ENCODE peak calls at places on chromosomes 4 and X, in four cellular contexts. D is left lung, R is heart right ventricle, M is thoracic aorta. G is an unnamed sample.

GRCh38 chrX:64758047-64758446 is 218.2 kb downstream of the ZC4H2 start:
- DNase-seq in R (no peak), M (no peak), D (no peak), G (no peak)

GRCh38 chrX:102599950-102600579 is 750 bp downstream of the ARMCX5 start:
- DNase-seq in R (no peak), D (no peak), M (no peak), G (no peak)

GRCh38 chrX:103215768-103216085 is 819 bp downstream of the BEX4 start:
- DNase-seq in D (no peak), M (no peak), R (no peak), G (no peak)

GRCh38 chr4:187480146-187481145 is 515.1 kb upstream of the ZFP42 start:
- DNase-seq in D (no peak), M (no peak), R (no peak), G (no peak)

GRCh38 chrX:13059676-13060499 is 15.5 kb upstream of the FAM9C start:
- DNase-seq in R (no peak), D (no peak), M (no peak), G (no peak)

GRCh38 chr4:144732584-144733130 is 86.7 kb downstream of the HHIP start:
- DNase-seq in D (no peak), R (no peak), M (no peak), G (no peak)

GRCh38 chr4:153731239-153731638 is 28.6 kb downstream of the RNF175 start:
- DNase-seq in D (no peak), M (no peak), R (no peak), G (no peak)

GRCh38 chr4:183960021-183960420 is 54.9 kb downstream of the STOX2 start:
- DNase-seq in M (no peak), R (peak; percentile 21), D (no peak), G (peak; percentile 92)

GRCh38 chrX:47217121-47217851 is 1.2 kb upstream of the CDK16 start:
- DNase-seq in M (no peak), D (peak; percentile 94), R (no peak), G (no peak)

GRCh38 chr4:13701937-13702446 is 74.5 kb upstream of the BOD1L1 start:
- DNase-seq in D (no peak), M (no peak), R (no peak), G (no peak)

GRCh38 chr4:131366724-131367123 is 1782.4 kb upstream of the PCDH10 start:
- DNase-seq in M (no peak), D (no peak), R (no peak), G (no peak)

GRCh38 chr4:87363552-87363951 is 27.4 kb downstream of the HSD17B11 start:
- DNase-seq in M (no peak), R (no peak), D (no peak), G (no peak)

GRCh38 chr4:124953059-124953850 is 240.7 kb upstream of the ANKRD50 start:
- DNase-seq in D (no peak), R (no peak), M (no peak), G (no peak)

GRCh38 chr4:17111436-17111835 is 213.0 kb upstream of the LDB2 start:
- DNase-seq in M (no peak), D (no peak), R (no peak), G (no peak)

GRCh38 chrX:9670136-9670905 is 95.3 kb downstream of the GPR143 start:
- DNase-seq in R (no peak), D (no peak), M (no peak), G (no peak)

GRCh38 chrX:122572461-122572860 is 611.6 kb upstream of the GRIA3 start:
- DNase-seq in M (no peak), D (no peak), R (no peak), G (no peak)

GRCh38 chr4:137376312-137376711 is 156.0 kb downstream of the PCDH18 start:
- DNase-seq in M (no peak), D (no peak), R (no peak), G (no peak)

GRCh38 chr4:140673729-140674128 is 82.5 kb downstream of the TBC1D9 start:
- DNase-seq in D (no peak), R (no peak), M (no peak), G (no peak)

GRCh38 chrX:118603981-118604380 is 108.4 kb downstream of the DOCK11 start:
- DNase-seq in R (no peak), D (no peak), M (no peak), G (no peak)

GRCh38 chr4:121688696-121689095 is 8.1 kb downstream of the ANXA5 start:
- DNase-seq in M (no peak), D (no peak), R (no peak), G (no peak)

GRCh38 chr4:109764785-109765419 is 35.0 kb upstream of the PLA2G12A start:
- DNase-seq in D (no peak), M (no peak), R (no peak), G (no peak)

GRCh38 chr4:7719354-7720174 is 220.1 kb downstream of the AFAP1 start:
- DNase-seq in R (peak; percentile 72), D (peak; percentile 86), M (no peak), G (peak; percentile 29)

GRCh38 chr4:115456228-115456627 is 342.8 kb upstream of the NDST4 start:
- DNase-seq in R (no peak), D (no peak), M (no peak), G (no peak)

GRCh38 chr4:38133711-38134480 is 173.7 kb downstream of the PTTG2 start:
- DNase-seq in D (no peak), M (no peak), R (no peak), G (no peak)

GRCh38 chr4:3523146-3523627 is 9.0 kb downstream of the LRPAP1 start:
- DNase-seq in R (no peak), M (no peak), D (no peak), G (no peak)

GRCh38 chr4:1368421-1369090 is 21.5 kb downstream of the UVSSA start:
- DNase-seq in D (peak; percentile 71), M (no peak), R (no peak), G (no peak)

GRCh38 chr4:15366660-15367059 is 61.2 kb upstream of the C1QTNF7 start:
- DNase-seq in D (no peak), R (no peak), M (no peak), G (no peak)

GRCh38 chr4:59571805-59572430 is 1628.2 kb upstream of the ADGRL3 start:
- DNase-seq in R (no peak), M (no peak), D (no peak), G (no peak)

GRCh38 chrX:131792356-131792749 is 230.7 kb upstream of the STK26 start:
- DNase-seq in D (no peak), M (no peak), R (peak; percentile 20), G (peak; percentile 78)

GRCh38 chr4:39539026-39539690 is 11.9 kb upstream of the UGDH start:
- DNase-seq in D (no peak), M (no peak), R (no peak), G (no peak)

GRCh38 chr4:128528177-128528576 is 240.6 kb upstream of the PGRMC2 start:
- DNase-seq in D (no peak), R (no peak), M (no peak), G (no peak)

GRCh38 chrX:129495941-129496340 is 27.3 kb downstream of the SMARCA1 start:
- DNase-seq in D (no peak), M (no peak), R (no peak), G (no peak)

GRCh38 chr4:102527695-102528094 is 26.5 kb downstream of the NFKB1 start:
- DNase-seq in D (no peak), M (no peak), R (no peak), G (no peak)

GRCh38 chr4:102526532-102526931 is 25.4 kb downstream of the NFKB1 start:
- DNase-seq in R (no peak), D (no peak), M (no peak), G (no peak)

GRCh38 chr4:102525556-102525955 is 24.4 kb downstream of the NFKB1 start:
- DNase-seq in R (no peak), D (no peak), M (no peak), G (no peak)

GRCh38 chr4:102524691-102525090 is 23.5 kb downstream of the NFKB1 start:
- DNase-seq in M (no peak), R (no peak), D (no peak), G (no peak)

GRCh38 chr4:102525099-102525498 is 23.9 kb downstream of the NFKB1 start:
- DNase-seq in D (no peak), R (no peak), M (no peak), G (no peak)
- H3K27ac ChIP-seq in D (peak overlapping the region; percentile 60), R (no peak overlapping the region), M (no peak overlapping the region), G (no peak overlapping the region)

DNA sequence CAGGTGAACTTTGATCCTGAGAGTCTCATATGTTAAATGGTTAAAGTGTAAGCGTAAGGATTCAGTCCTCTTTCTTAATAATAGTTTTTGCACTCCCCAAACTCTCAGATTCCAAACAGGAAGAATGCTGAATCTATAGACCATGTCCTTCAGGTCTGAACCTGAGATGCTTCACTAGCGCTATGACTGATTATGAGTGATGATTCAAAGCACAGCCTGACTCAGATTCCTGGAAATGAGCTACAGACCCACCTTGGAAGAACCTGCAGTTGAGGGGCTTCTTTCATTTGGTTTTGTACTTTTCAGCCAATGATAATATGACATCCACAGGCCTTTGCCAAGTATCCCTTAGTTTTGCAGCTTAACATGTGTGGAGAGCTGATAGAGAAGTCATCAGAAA is 1.4 kb downstream of the EDNRA start:
- DNase-seq in R (no peak), M (no peak), D (no peak), G (no peak)
- H3K27ac ChIP-seq in R (peak overlapping the region; percentile 92), M (peak overlapping the region; percentile 72), D (no peak overlapping the region), G (no peak overlapping the region)

DNA sequence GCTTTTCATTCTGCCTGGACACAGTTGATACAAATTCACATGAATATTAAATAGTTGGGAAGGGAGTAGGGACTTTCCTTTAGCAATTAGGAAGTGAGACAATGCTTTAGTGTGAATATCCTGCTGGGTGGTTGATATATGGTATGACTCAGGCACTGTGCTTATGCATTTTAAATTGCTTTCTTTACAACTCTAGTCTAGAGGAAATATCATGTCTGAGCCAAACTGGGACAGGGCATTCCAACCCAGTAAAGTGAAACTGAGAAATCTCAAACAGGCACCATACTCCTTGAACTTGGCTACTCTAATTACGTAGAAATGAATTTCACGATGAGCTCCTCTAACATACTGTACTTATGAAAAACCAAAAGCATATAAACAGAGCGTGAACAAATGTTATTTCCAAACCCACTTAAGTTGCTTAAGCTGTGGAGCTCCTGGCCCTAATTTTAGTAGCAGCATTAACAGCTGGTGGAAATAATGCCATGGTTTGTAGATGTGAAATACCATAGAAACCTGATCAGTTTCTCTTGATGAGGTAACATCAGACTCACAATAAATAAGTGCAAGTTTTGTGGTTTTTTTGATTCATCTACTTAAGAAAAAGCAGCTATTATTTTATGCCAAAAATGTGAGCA is 242.9 kb upstream of the GK2 start:
- DNase-seq in M (no peak), D (no peak), R (no peak), G (no peak)
- H3K27ac ChIP-seq in M (peak overlapping the region; percentile 25), D (no peak overlapping the region), R (no peak overlapping the region), G (no peak overlapping the region)

GRCh38 chr4:106136777-106137331 is 179.2 kb downstream of the TBCK start:
- DNase-seq in M (no peak), D (no peak), R (no peak), G (no peak)

GRCh38 chr4:106126062-106126461 is 189.9 kb downstream of the TBCK start:
- DNase-seq in R (no peak), M (no peak), D (no peak), G (no peak)

DNA sequence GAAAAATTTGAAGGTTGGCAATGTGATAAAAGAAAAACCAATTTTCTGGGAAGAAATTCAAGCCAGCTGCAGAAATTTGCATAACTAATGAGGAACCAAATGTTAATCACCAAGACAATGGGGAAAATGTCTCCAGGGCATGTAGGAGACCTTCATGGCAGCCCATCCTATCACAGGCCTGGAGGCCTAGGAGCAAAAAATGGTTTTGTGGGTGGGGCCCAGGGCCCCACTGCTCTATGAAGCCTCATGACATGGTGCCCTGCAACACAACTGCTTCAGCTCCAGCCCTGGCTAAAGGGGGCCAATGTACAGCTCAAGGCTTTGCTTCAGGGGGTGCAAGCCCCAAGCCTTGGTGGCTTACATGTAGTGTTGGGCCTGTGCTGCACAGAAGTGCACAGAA is 184.0 kb downstream of the TBCK start:
- DNase-seq in R (no peak), M (no peak), D (no peak), G (no peak)
- H3K27ac ChIP-seq in R (no peak overlapping the region), M (no peak overlapping the region), D (no peak overlapping the region), G (no peak overlapping the region)

GRCh38 chr4:56372774-56373173 is 14.5 kb downstream of the AASDH start:
- DNase-seq in R (no peak), M (no peak), D (no peak), G (no peak)
- H3K27ac ChIP-seq in R (no peak overlapping the region), M (no peak overlapping the region), D (no peak overlapping the region), G (no peak overlapping the region)

G was measured in caudate nucleus.